ENCODE peak calls at places on chromosomes 13 and 19, in ten cellular contexts. S is pancreas, E is body of pancreas, Y is uterus, L is IMR-90, B is thoracic aorta, K is transverse colon, Q is upper lobe of right lung, V is neural progenitor cell, P is colonic mucosa. X is an unnamed sample.

GRCh38 chr13:113491418-113491883 is 940 bp upstream of the DCUN1D2 start:
- DNase-seq in S (peak), E (peak), Y (no peak), L (peak), B (no peak), K (peak), Q (no peak), V (peak), P (peak), X (peak)

GRCh38 chr19:58538257-58539168 is 5.4 kb upstream of the TRIM28 start:
- DNase-seq in S (peak), E (peak), Y (no peak), L (no peak), B (no peak), K (no peak), Q (no peak), V (peak), P (peak), X (peak)

GRCh38 chr13:44243198-44243852 is 130.3 kb upstream of the SERP2 start:
- DNase-seq in S (no peak), E (peak), Y (peak), L (peak), B (no peak), K (peak), Q (no peak), V (peak), P (no peak), X (peak)

GRCh38 chr13:94987081-94987480 is 274.7 kb upstream of the SOX21 start:
- DNase-seq in S (no peak), E (no peak), Y (no peak), L (no peak), B (no peak), K (no peak), Q (no peak), V (no peak), P (no peak), X (no peak)

GRCh38 chr19:40466219-40467006 is at the start of gene SPTBN4:
- DNase-seq in S (peak), E (peak), Y (peak), L (no peak), B (no peak), K (peak), Q (peak), V (peak), P (peak), X (no peak)

GRCh38 chr19:50383852-50384684 is at the start of gene POLD1:
- DNase-seq in S (peak), E (peak), Y (peak), L (peak), B (peak), K (peak), Q (peak), V (peak), P (peak), X (peak)

GRCh38 chr13:113849981-113850721 is 13.7 kb downstream of the GAS6 start:
- DNase-seq in S (no peak), E (no peak), Y (no peak), L (no peak), B (no peak), K (no peak), Q (no peak), V (no peak), P (peak), X (no peak)

GRCh38 chr13:76023644-76024043 is 387.5 kb downstream of the LMO7 start:
- DNase-seq in S (no peak), E (no peak), Y (no peak), L (peak), B (no peak), K (no peak), Q (no peak), V (no peak), P (no peak), X (no peak)

GRCh38 chr19:29785955-29786589 is 25.7 kb upstream of the CCNE1 start:
- DNase-seq in S (no peak), E (no peak), Y (no peak), L (no peak), B (no peak), K (no peak), Q (no peak), V (no peak), P (no peak), X (no peak)

GRCh38 chr19:10290439-10290875 is 705 bp downstream of the ICAM5 start:
- DNase-seq in S (no peak), E (no peak), Y (no peak), L (peak), B (no peak), K (peak), Q (no peak), V (peak), P (no peak), X (peak)

GRCh38 chr13:51477149-51477548 is 24.3 kb upstream of the INTS6 start:
- DNase-seq in S (no peak), E (no peak), Y (no peak), L (no peak), B (no peak), K (no peak), Q (no peak), V (no peak), P (no peak), X (no peak)

GRCh38 chr13:63435668-63436275 is 2020.1 kb upstream of the PCDH20 start:
- DNase-seq in S (no peak), E (no peak), Y (no peak), L (peak), B (no peak), K (no peak), Q (no peak), V (no peak), P (no peak), X (no peak)

GRCh38 chr13:106063591-106064308 is 471.7 kb downstream of the EFNB2 start:
- DNase-seq in S (no peak), E (no peak), Y (no peak), L (peak), B (no peak), K (no peak), Q (no peak), V (no peak), P (no peak), X (peak)

GRCh38 chr19:47190167-47190727 is 40.8 kb downstream of the BBC3 start:
- DNase-seq in S (peak), E (peak), Y (peak), L (peak), B (peak), K (peak), Q (peak), V (no peak), P (peak), X (peak)

GRCh38 chr19:18020212-18021067 is 12.5 kb downstream of the ARRDC2 start:
- DNase-seq in S (peak), E (peak), Y (peak), L (peak), B (peak), K (peak), Q (peak), V (no peak), P (peak), X (peak)

GRCh38 chr19:47068876-47069406 is 20.5 kb upstream of the TMEM160 start:
- DNase-seq in S (no peak), E (no peak), Y (no peak), L (no peak), B (no peak), K (no peak), Q (no peak), V (no peak), P (no peak), X (no peak)

GRCh38 chr13:91468301-91468700 is 69.9 kb downstream of the GPC5 start:
- DNase-seq in S (no peak), E (no peak), Y (no peak), L (peak), B (no peak), K (no peak), Q (no peak), V (no peak), P (no peak), X (no peak)

GRCh38 chr13:44404261-44405139 is 30.9 kb downstream of the SERP2 start:
- DNase-seq in S (no peak), E (no peak), Y (no peak), L (no peak), B (no peak), K (peak), Q (no peak), V (peak), P (peak), X (no peak)

GRCh38 chr13:108595416-108596257 is 33.8 kb upstream of the MYO16 start:
- DNase-seq in S (no peak), E (no peak), Y (no peak), L (no peak), B (no peak), K (no peak), Q (no peak), V (peak), P (no peak), X (no peak)

GRCh38 chr13:91292630-91293221 is 54.8 kb upstream of the MIR17HG start:
- DNase-seq in S (no peak), E (no peak), Y (no peak), L (no peak), B (no peak), K (no peak), Q (no peak), V (peak), P (no peak), X (no peak)

GRCh38 chr19:10043286-10043927 is 30.1 kb downstream of the RDH8 start:
- DNase-seq in S (no peak), E (no peak), Y (no peak), L (peak), B (no peak), K (no peak), Q (no peak), V (peak), P (no peak), X (peak)

DNA sequence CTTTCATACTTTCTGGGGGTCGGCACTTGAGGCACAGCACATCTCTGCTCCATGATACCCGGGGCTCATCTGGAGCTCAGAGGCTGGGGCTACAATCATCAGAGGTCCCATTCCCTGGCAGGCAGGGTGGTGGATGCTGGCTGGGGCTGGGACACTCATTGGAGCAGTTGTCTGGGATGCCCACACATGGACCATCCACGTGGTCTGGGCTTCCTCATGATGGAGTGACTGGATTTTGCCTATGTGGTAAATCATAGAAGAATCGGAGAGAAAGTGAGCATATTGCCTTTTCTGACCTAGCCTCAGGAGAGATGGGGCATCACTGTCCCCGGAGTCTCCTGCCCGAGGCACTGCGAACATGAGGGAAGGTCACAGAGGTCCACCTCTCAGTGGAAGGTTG is 91.4 kb upstream of the IRS2 start:
- DNase-seq in S (no peak), E (no peak), Y (no peak), L (no peak), B (no peak), K (no peak), Q (no peak), V (no peak), P (no peak), X (no peak)
- TF ChIP-seq CTCF in S (no peak), E (no peak), Y (no peak), L (no peak), B (no peak), K (no peak), Q (no peak), V (no peak), P (no peak), X (no peak)

GRCh38 chr19:35264281-35265125 is 4.3 kb upstream of the USF2 start:
- DNase-seq in S (peak), E (peak), Y (peak), L (no peak), B (no peak), K (peak), Q (peak), V (no peak), P (no peak), X (no peak)
- H3K27ac ChIP-seq in S (no peak), E (peak), Y (no peak), L (no peak), B (no peak), K (no peak), Q (no peak), V (no peak), P (no peak), X (peak)

GRCh38 chr19:35717665-35718344 is at the start of gene KMT2B:
- DNase-seq in S (no peak), E (no peak), Y (no peak), L (no peak), B (no peak), K (peak), Q (no peak), V (peak), P (no peak), X (peak)

GRCh38 chr19:35720648-35721047 is 2.8 kb downstream of the KMT2B start:
- DNase-seq in S (peak), E (no peak), Y (no peak), L (no peak), B (no peak), K (no peak), Q (no peak), V (no peak), P (no peak), X (no peak)

GRCh38 chr19:35718345-35719041 is 690 bp downstream of the KMT2B start:
- DNase-seq in S (peak), E (peak), Y (peak), L (no peak), B (no peak), K (peak), Q (peak), V (no peak), P (peak), X (peak)

GRCh38 chr19:35720163-35720524 is 2.3 kb downstream of the KMT2B start:
- DNase-seq in S (no peak), E (no peak), Y (no peak), L (no peak), B (no peak), K (no peak), Q (no peak), V (no peak), P (no peak), X (no peak)

DNA sequence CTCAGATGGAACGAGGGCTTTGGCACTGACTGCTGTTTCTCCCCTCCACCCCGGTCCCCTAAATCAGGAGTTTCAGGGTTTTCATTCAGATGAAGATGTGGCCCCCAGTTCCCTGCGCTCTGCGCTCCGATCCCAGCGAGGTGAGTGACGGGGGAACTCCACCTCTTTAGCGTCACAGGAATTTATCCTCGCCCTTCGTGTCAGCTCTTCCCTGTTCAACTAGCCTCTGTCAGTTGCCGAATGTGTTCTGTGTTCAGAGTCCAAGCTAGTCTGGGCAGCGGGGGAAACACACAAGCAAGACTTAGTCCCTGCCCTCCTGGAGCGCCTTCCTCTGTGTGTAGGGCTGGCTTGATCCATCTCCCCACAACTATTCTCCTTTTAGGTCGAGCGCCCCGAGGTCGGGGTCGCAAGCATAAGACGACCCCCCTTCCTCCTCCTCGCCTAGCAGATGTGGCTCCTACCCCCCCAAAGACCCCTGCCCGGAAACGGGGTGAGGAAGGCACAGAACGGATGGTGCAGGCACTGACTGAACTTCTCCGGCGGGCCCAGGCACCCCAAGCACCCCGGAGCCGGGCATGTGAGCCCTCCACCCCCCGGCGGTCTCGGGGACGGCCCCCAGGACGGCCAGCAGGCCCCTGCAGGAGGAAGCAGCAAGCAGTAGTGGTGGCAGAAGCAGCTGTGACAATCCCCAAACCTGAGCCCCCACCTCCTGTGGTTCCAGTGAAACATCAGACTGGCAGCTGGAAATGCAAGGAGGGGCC is 1.8 kb downstream of the KMT2B start:
- DNase-seq in S (no peak), E (no peak), Y (no peak), L (no peak), B (no peak), K (no peak), Q (no peak), V (no peak), P (no peak), X (no peak)
- H3K4me3 ChIP-seq in S (peak), E (no peak), Y (no peak), L (no peak), B (peak), K (peak), Q (peak), V (peak), P (peak), X (peak)

DNA sequence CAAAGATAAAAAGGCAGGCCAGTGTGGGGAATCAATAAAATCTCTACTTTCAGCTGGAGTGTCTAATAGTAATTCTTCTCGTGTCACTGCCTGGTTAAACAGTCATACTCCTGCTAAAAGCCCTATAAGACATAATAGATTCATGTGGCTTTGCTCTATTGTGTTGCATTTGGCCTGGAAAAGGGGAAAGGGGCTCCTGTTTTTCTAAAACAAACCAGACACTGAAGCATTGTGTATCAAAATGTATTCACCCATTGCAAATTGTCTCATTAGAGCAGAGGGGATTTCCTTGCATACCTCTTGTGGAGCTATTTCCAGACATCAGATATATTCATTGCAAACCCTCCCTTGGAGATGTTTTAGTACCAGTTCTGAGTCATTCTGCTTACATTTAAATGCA is 83.5 kb upstream of the PCDH8 start:
- DNase-seq in S (no peak), E (no peak), Y (no peak), L (no peak), B (no peak), K (no peak), Q (no peak), V (peak), P (no peak), X (no peak)
- TF ChIP-seq CTCF in S (no peak), E (no peak), Y (no peak), L (no peak), B (no peak), K (no peak), Q (no peak), V (no peak), P (no peak), X (no peak)

GRCh38 chr13:93502071-93502470 is 275.5 kb downstream of the GPC6 start:
- DNase-seq in S (no peak), E (no peak), Y (no peak), L (no peak), B (no peak), K (no peak), Q (no peak), V (no peak), P (no peak), X (no peak)

GRCh38 chr13:93502987-93503386 is 276.4 kb downstream of the GPC6 start:
- DNase-seq in S (no peak), E (no peak), Y (no peak), L (no peak), B (no peak), K (no peak), Q (no peak), V (no peak), P (no peak), X (no peak)

GRCh38 chr13:93511011-93511410 is 284.4 kb downstream of the GPC6 start:
- DNase-seq in S (no peak), E (no peak), Y (no peak), L (no peak), B (no peak), K (no peak), Q (no peak), V (no peak), P (no peak), X (no peak)

GRCh38 chr13:93505104-93505952 is 278.7 kb downstream of the GPC6 start:
- DNase-seq in S (no peak), E (no peak), Y (no peak), L (peak), B (no peak), K (no peak), Q (no peak), V (no peak), P (no peak), X (peak)
- H3K27ac ChIP-seq in S (no peak), E (no peak), Y (no peak), L (no peak), B (no peak), K (no peak), Q (no peak), V (no peak), P (no peak), X (no peak)

GRCh38 chr13:110953833-110954532 is 39.1 kb upstream of the ANKRD10 start:
- DNase-seq in S (no peak), E (no peak), Y (no peak), L (no peak), B (no peak), K (no peak), Q (no peak), V (no peak), P (no peak), X (no peak)

GRCh38 chr13:110953416-110953815 is 38.5 kb upstream of the ANKRD10 start:
- DNase-seq in S (no peak), E (no peak), Y (no peak), L (no peak), B (no peak), K (no peak), Q (no peak), V (no peak), P (no peak), X (no peak)

GRCh38 chr13:110960219-110960618 is 45.4 kb upstream of the ANKRD10 start:
- DNase-seq in S (no peak), E (no peak), Y (no peak), L (no peak), B (no peak), K (no peak), Q (no peak), V (no peak), P (no peak), X (no peak)

GRCh38 chr13:110957931-110958330 is 43.1 kb upstream of the ANKRD10 start:
- DNase-seq in S (no peak), E (no peak), Y (no peak), L (no peak), B (no peak), K (no peak), Q (no peak), V (no peak), P (no peak), X (no peak)

GRCh38 chr13:110957181-110957884 is 42.5 kb upstream of the ANKRD10 start:
- DNase-seq in S (no peak), E (no peak), Y (no peak), L (peak), B (no peak), K (no peak), Q (no peak), V (no peak), P (no peak), X (no peak)
- H3K4me3 ChIP-seq in S (no peak), E (no peak), Y (no peak), L (no peak), B (no peak), K (no peak), Q (no peak), V (no peak), P (no peak), X (no peak)

GRCh38 chr19:1045247-1045603 is 5.3 kb downstream of the ABCA7 start:
- DNase-seq in S (peak), E (no peak), Y (no peak), L (no peak), B (no peak), K (peak), Q (no peak), V (peak), P (peak), X (no peak)
- TF ChIP-seq CTCF in S (no peak), E (no peak), Y (no peak), L (no peak), B (no peak), K (no peak), Q (no peak), V (no peak), P (no peak), X (no peak)

DNA sequence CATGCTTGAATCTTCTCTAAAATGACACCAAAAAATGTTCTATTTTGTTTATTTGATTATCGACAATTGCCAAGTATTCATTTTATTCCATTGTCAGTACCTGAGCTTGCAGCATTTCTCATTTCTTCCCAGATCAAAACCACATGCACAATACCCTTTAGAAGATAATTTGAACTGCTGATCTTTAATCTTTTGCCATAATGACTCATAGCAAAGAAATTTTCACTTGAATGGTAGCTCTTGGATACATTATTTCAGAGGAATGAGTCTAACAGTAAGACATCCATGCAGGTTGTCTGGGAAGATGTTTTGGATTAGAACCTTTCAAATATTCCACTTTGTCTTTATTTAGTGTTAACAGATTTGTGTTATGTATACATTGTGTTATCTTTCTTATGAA is 42.0 kb upstream of the RXFP2 start:
- DNase-seq in S (no peak), E (no peak), Y (no peak), L (no peak), B (no peak), K (no peak), Q (no peak), V (no peak), P (no peak), X (no peak)
- H3K27ac ChIP-seq in S (no peak), E (no peak), Y (no peak), L (no peak), B (no peak), K (no peak), Q (no peak), V (no peak), P (no peak), X (no peak)

X was measured in cardiac muscle cell.